ENCODE peak calls at places on chromosomes 5 and 9, in ten cellular contexts. A, C, I, X, Z, O, P, K, T and G are unnamed samples.

GRCh38 chr9:34675048-34675714 is 12.7 kb upstream of the CCL27 start:
- DNase-seq in A (no peak), C (peak), I (peak), X (peak), Z (peak), O (peak), P (peak), K (peak), T (peak), G (peak)

GRCh38 chr5:133298447-133298846 is 246.6 kb downstream of the HSPA4 start:
- DNase-seq in A (no peak), C (no peak), I (no peak), X (no peak), Z (no peak), O (no peak), P (no peak), K (no peak), T (no peak), G (no peak)

GRCh38 chr9:136310273-136311030 is 6.6 kb upstream of the CCDC187 start:
- DNase-seq in A (no peak), C (no peak), I (no peak), X (no peak), Z (no peak), O (no peak), P (no peak), K (no peak), T (no peak), G (no peak)

GRCh38 chr5:141733198-141733597 is 51.2 kb upstream of the ARAP3 start:
- DNase-seq in A (no peak), C (no peak), I (no peak), X (no peak), Z (no peak), O (no peak), P (no peak), K (no peak), T (no peak), G (no peak)

GRCh38 chr9:33167949-33168535 is 906 bp upstream of the B4GALT1 start:
- DNase-seq in A (no peak), C (no peak), I (no peak), X (peak), Z (no peak), O (no peak), P (no peak), K (no peak), T (no peak), G (no peak)

GRCh38 chr9:36041491-36041890 is 4.8 kb downstream of the RECK start:
- DNase-seq in A (no peak), C (no peak), I (no peak), X (no peak), Z (no peak), O (no peak), P (no peak), K (no peak), T (no peak), G (no peak)

GRCh38 chr5:79157289-79157688 is 45.7 kb downstream of the BHMT start:
- DNase-seq in A (no peak), C (no peak), I (no peak), X (no peak), Z (no peak), O (no peak), P (no peak), K (no peak), T (no peak), G (no peak)

GRCh38 chr5:180084638-180085561 is 13.3 kb upstream of the RNF130 start:
- DNase-seq in A (no peak), C (no peak), I (peak), X (no peak), Z (no peak), O (peak), P (peak), K (no peak), T (no peak), G (no peak)

GRCh38 chr5:31888513-31888912 is 249.6 kb downstream of the PDZD2 start:
- DNase-seq in A (no peak), C (no peak), I (no peak), X (no peak), Z (no peak), O (no peak), P (no peak), K (no peak), T (no peak), G (no peak)

GRCh38 chr5:17305964-17306725 is 88.7 kb downstream of the BASP1 start:
- DNase-seq in A (peak), C (peak), I (peak), X (peak), Z (peak), O (no peak), P (no peak), K (peak), T (peak), G (no peak)

GRCh38 chr9:83147487-83148149 is 84.7 kb upstream of the RASEF start:
- DNase-seq in A (no peak), C (no peak), I (no peak), X (no peak), Z (no peak), O (no peak), P (no peak), K (no peak), T (no peak), G (no peak)

GRCh38 chr5:169467382-169467781 is 116.2 kb upstream of the SPDL1 start:
- DNase-seq in A (no peak), C (no peak), I (no peak), X (no peak), Z (no peak), O (no peak), P (no peak), K (no peak), T (no peak), G (no peak)

GRCh38 chr5:66323142-66323890 is 179.2 kb downstream of the SREK1 start:
- DNase-seq in A (no peak), C (no peak), I (no peak), X (no peak), Z (no peak), O (no peak), P (no peak), K (no peak), T (no peak), G (no peak)

GRCh38 chr5:122078116-122078865 is at the start of gene LOX:
- DNase-seq in A (peak), C (peak), I (peak), X (peak), Z (peak), O (peak), P (peak), K (peak), T (peak), G (peak)

GRCh38 chr9:93132287-93132927 is 1.6 kb downstream of the NINJ1 start:
- DNase-seq in A (no peak), C (peak), I (no peak), X (peak), Z (peak), O (no peak), P (no peak), K (peak), T (peak), G (no peak)

GRCh38 chr9:109447329-109448076 is 50.6 kb downstream of the PTPN3 start:
- DNase-seq in A (no peak), C (no peak), I (no peak), X (no peak), Z (no peak), O (no peak), P (no peak), K (no peak), T (no peak), G (no peak)

GRCh38 chr5:54547711-54548250 is 30.2 kb downstream of the SNX18 start:
- DNase-seq in A (peak), C (peak), I (peak), X (peak), Z (peak), O (no peak), P (no peak), K (peak), T (peak), G (no peak)

GRCh38 chr9:132486706-132487350 is 76.8 kb downstream of the CFAP77 start:
- DNase-seq in A (no peak), C (no peak), I (no peak), X (no peak), Z (no peak), O (no peak), P (no peak), K (no peak), T (no peak), G (no peak)

GRCh38 chr9:135590486-135591079 is 29.0 kb downstream of the PAEP start:
- DNase-seq in A (no peak), C (no peak), I (no peak), X (no peak), Z (no peak), O (peak), P (no peak), K (no peak), T (no peak), G (no peak)

GRCh38 chr9:107388890-107389289 is 100.7 kb downstream of the KLF4 start:
- DNase-seq in A (no peak), C (no peak), I (no peak), X (no peak), Z (no peak), O (no peak), P (no peak), K (no peak), T (no peak), G (no peak)

GRCh38 chr9:87763286-87763685 is 37.4 kb downstream of the CTSL start:
- DNase-seq in A (no peak), C (no peak), I (no peak), X (no peak), Z (no peak), O (no peak), P (no peak), K (no peak), T (no peak), G (no peak)

GRCh38 chr9:137294684-137295312 is 7.3 kb downstream of the NRARP start:
- DNase-seq in A (no peak), C (peak), I (no peak), X (peak), Z (peak), O (no peak), P (peak), K (no peak), T (peak), G (no peak)

GRCh38 chr5:945691-946541 is 53.2 kb downstream of the TRIP13 start:
- DNase-seq in A (no peak), C (no peak), I (no peak), X (no peak), Z (no peak), O (peak), P (peak), K (no peak), T (no peak), G (no peak)

GRCh38 chr9:14103115-14103514 is 210.8 kb downstream of the NFIB start:
- DNase-seq in A (no peak), C (peak), I (no peak), X (peak), Z (no peak), O (no peak), P (no peak), K (peak), T (no peak), G (no peak)

GRCh38 chr5:29942089-29942488 is 1251.4 kb upstream of the CDH6 start:
- DNase-seq in A (no peak), C (no peak), I (no peak), X (peak), Z (no peak), O (no peak), P (no peak), K (no peak), T (no peak), G (no peak)

GRCh38 chr5:38551020-38552017 is 5.1 kb downstream of the LIFR start:
- DNase-seq in A (no peak), C (peak), I (no peak), X (peak), Z (peak), O (no peak), P (peak), K (peak), T (peak), G (no peak)

GRCh38 chr5:2039180-2039531 is 156.4 kb upstream of the IRX4 start:
- DNase-seq in A (no peak), C (no peak), I (peak), X (no peak), Z (no peak), O (no peak), P (peak), K (no peak), T (no peak), G (no peak)

GRCh38 chr5:67156976-67157583 is 39.5 kb downstream of the CD180 start:
- DNase-seq in A (no peak), C (peak), I (no peak), X (peak), Z (peak), O (peak), P (peak), K (no peak), T (peak), G (no peak)

GRCh38 chr9:115167175-115167574 is 49.2 kb upstream of the TNC start:
- DNase-seq in A (no peak), C (peak), I (no peak), X (peak), Z (peak), O (no peak), P (no peak), K (peak), T (peak), G (peak)

GRCh38 chr9:97307500-97308163 is at the start of gene CCDC180:
- DNase-seq in A (no peak), C (peak), I (peak), X (peak), Z (peak), O (no peak), P (no peak), K (peak), T (peak), G (peak)

GRCh38 chr5:180649297-180650039 is at the start of gene FLT4:
- DNase-seq in A (no peak), C (no peak), I (no peak), X (no peak), Z (no peak), O (peak), P (peak), K (no peak), T (no peak), G (no peak)

GRCh38 chr5:9440517-9440916 is 105.4 kb downstream of the SEMA5A start:
- DNase-seq in A (peak), C (peak), I (no peak), X (peak), Z (peak), O (no peak), P (no peak), K (peak), T (peak), G (no peak)

GRCh38 chr5:123992641-123993040 is 480.7 kb downstream of the CSNK1G3 start:
- DNase-seq in A (no peak), C (no peak), I (no peak), X (peak), Z (no peak), O (no peak), P (no peak), K (no peak), T (no peak), G (peak)

GRCh38 chr5:62011072-62011664 is 294.8 kb upstream of the KIF2A start:
- DNase-seq in A (no peak), C (no peak), I (no peak), X (no peak), Z (no peak), O (no peak), P (peak), K (no peak), T (no peak), G (peak)

GRCh38 chr9:94997727-94998126 is 271.2 kb downstream of the AOPEP start:
- DNase-seq in A (no peak), C (no peak), I (no peak), X (no peak), Z (no peak), O (no peak), P (no peak), K (no peak), T (no peak), G (no peak)

GRCh38 chr9:95003694-95004451 is 277.4 kb downstream of the AOPEP start:
- DNase-seq in A (no peak), C (peak), I (peak), X (peak), Z (peak), O (peak), P (peak), K (peak), T (peak), G (no peak)

GRCh38 chr9:95001720-95002119 is 275.2 kb downstream of the AOPEP start:
- DNase-seq in A (no peak), C (no peak), I (no peak), X (no peak), Z (no peak), O (no peak), P (no peak), K (no peak), T (no peak), G (no peak)

GRCh38 chr9:94999832-95000231 is 273.3 kb downstream of the AOPEP start:
- DNase-seq in A (no peak), C (no peak), I (no peak), X (no peak), Z (no peak), O (no peak), P (no peak), K (no peak), T (no peak), G (no peak)

GRCh38 chr9:95000821-95001220 is 274.3 kb downstream of the AOPEP start:
- DNase-seq in A (no peak), C (no peak), I (no peak), X (no peak), Z (no peak), O (no peak), P (no peak), K (no peak), T (no peak), G (no peak)
- H3K4me3 ChIP-seq in A (peak), C (no peak), I (no peak), X (no peak), Z (no peak), O (no peak), P (no peak), K (no peak), T (no peak), G (no peak)

GRCh38 chr5:94832685-94833084 is 214.2 kb downstream of the SLF1 start:
- DNase-seq in A (no peak), C (no peak), I (no peak), X (no peak), Z (no peak), O (no peak), P (no peak), K (no peak), T (no peak), G (no peak)

DNA sequence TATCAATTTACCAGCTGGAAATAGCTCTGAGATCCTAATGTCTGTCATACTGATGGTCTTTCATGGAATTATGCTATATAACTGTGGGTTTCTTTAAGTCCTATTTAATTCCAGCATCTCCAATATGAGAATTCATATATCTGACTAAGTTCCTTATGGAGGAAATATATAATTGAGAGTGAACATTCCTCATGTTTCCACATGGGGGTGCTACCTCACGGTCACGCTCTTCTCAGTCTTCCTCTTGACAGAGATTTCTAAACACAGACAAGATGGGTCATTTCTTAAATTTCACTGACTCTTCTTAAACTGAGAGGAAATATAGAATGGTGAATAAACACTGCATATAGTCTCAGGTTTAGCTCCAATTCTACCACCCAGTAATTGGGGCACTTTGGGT is 212.1 kb downstream of the SLF1 start:
- DNase-seq in A (no peak), C (peak), I (no peak), X (peak), Z (peak), O (no peak), P (peak), K (peak), T (peak), G (no peak)
- TF ChIP-seq CTCF in A (peak), C (peak), I (no peak), X (peak), Z (peak), O (no peak), P (peak), K (peak), T (peak), G (peak)

GRCh38 chr5:134446938-134447337 is 35.3 kb upstream of the CDKN2AIPNL start:
- DNase-seq in A (no peak), C (no peak), I (no peak), X (no peak), Z (no peak), O (peak), P (no peak), K (no peak), T (peak), G (no peak)

GRCh38 chr5:134450374-134450773 is 38.7 kb upstream of the CDKN2AIPNL start:
- DNase-seq in A (no peak), C (no peak), I (no peak), X (no peak), Z (no peak), O (no peak), P (no peak), K (no peak), T (no peak), G (no peak)

GRCh38 chr5:134447815-134448520 is 36.3 kb upstream of the CDKN2AIPNL start:
- DNase-seq in A (no peak), C (no peak), I (no peak), X (no peak), Z (no peak), O (no peak), P (no peak), K (no peak), T (no peak), G (no peak)

GRCh38 chr5:134451618-134452505 is 40.2 kb upstream of the CDKN2AIPNL start:
- DNase-seq in A (no peak), C (peak), I (no peak), X (peak), Z (peak), O (no peak), P (no peak), K (peak), T (peak), G (no peak)

DNA sequence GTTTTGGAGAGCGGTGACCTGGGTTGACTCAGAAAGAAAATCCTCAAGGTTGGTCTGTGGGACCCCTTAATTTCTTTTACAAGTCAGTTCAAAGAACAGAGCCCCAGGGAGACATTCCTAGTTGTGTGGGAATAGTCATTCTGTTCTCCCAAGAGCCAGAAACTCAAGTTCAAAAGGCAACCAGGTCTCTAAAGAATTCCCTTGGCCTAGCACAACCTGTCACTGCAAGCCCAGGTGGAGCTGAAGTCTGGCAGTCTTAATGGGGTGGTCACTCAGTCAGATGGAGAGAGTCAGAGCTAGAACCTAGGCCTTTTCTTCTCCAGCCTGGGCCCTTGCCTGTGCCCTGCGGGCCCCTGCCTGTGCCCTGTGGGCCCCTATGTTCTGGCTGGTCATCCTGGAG is 37.5 kb upstream of the CDKN2AIPNL start:
- DNase-seq in A (no peak), C (no peak), I (no peak), X (no peak), Z (no peak), O (no peak), P (no peak), K (no peak), T (no peak), G (no peak)
- H3K4me3 ChIP-seq in A (no peak), C (no peak), I (no peak), X (no peak), Z (no peak), O (no peak), P (no peak), K (no peak), T (no peak), G (no peak)

GRCh38 chr5:157196045-157196444 is 15.4 kb downstream of the ITK start:
- DNase-seq in A (no peak), C (no peak), I (no peak), X (no peak), Z (no peak), O (no peak), P (no peak), K (no peak), T (no peak), G (no peak)
- TF ChIP-seq CTCF in A (no peak), C (no peak), I (no peak), X (no peak), Z (no peak), O (no peak), P (no peak), K (no peak), T (no peak), G (no peak)

DNA sequence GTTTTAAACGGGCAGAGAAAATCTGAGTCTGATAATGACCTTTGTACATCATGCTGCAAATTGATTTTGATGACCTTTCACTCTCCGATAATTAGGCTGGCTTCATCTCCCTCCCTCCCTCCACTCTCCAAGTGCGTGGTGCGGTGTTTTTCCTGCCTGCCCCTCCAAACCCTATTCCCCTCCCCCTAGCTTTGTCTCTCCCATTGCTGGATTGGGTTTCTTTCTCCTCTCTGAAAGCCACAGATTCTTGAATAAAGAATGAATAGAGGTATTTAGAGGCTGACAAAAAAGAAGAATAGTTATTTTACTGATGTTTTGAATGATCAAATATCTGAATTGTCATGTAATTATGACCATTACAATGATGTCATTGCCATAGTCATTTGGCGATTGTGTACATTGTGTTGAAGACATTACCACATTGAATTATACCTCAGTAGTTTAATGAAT is 571.1 kb upstream of the ZNF608 start:
- DNase-seq in A (no peak), C (no peak), I (no peak), X (no peak), Z (no peak), O (no peak), P (peak), K (no peak), T (no peak), G (no peak)
- H3K4me3 ChIP-seq in A (no peak), C (no peak), I (no peak), X (no peak), Z (no peak), O (no peak), P (no peak), K (no peak), T (no peak), G (no peak)